ENCODE peak calls at places on chromosomes 1 and 21, in ten cellular contexts. V, T, Q, U, Z, K, M, G, F and S are unnamed samples.

GRCh38 chr1:223714849-223715709 is 2.7 kb downstream of the CAPN2 start:
- DNase-seq in V (no peak), T (peak; percentile 80), Q (peak; percentile 64), U (no peak), Z (peak; percentile 91), K (no peak), M (peak; percentile 66), G (no peak), F (peak; percentile 83), S (no peak)

GRCh38 chr1:183043254-183043653 is 20.0 kb downstream of the LAMC1 start:
- DNase-seq in V (no peak), T (no peak), Q (no peak), U (no peak), Z (no peak), K (no peak), M (no peak), G (no peak), F (no peak), S (no peak)

GRCh38 chr1:241774017-241774416 is 74.0 kb upstream of the EXO1 start:
- DNase-seq in V (no peak), T (no peak), Q (no peak), U (no peak), Z (no peak), K (no peak), M (no peak), G (no peak), F (peak; percentile 55), S (no peak)

GRCh38 chr1:52127181-52128175 is 14.4 kb upstream of the ZFYVE9 start:
- DNase-seq in V (no peak), T (peak; percentile 68), Q (peak; percentile 59), U (peak; percentile 62), Z (peak; percentile 85), K (peak; percentile 62), M (peak; percentile 57), G (no peak), F (peak; percentile 47), S (no peak)

GRCh38 chr1:230940848-230941247 is 37.8 kb downstream of the TTC13 start:
- DNase-seq in V (no peak), T (no peak), Q (no peak), U (no peak), Z (no peak), K (no peak), M (no peak), G (no peak), F (no peak), S (no peak)

GRCh38 chr1:41768538-41768937 is 150.2 kb downstream of the HIVEP3 start:
- DNase-seq in V (no peak), T (peak; percentile 90), Q (no peak), U (no peak), Z (no peak), K (no peak), M (no peak), G (no peak), F (no peak), S (no peak)

GRCh38 chr1:42941640-42942330 is 16.9 kb downstream of the SLC2A1 start:
- DNase-seq in V (no peak), T (no peak), Q (peak; percentile 91), U (no peak), Z (peak; percentile 79), K (no peak), M (peak; percentile 80), G (no peak), F (peak; percentile 82), S (no peak)

GRCh38 chr1:152487871-152488270 is 22.7 kb upstream of the LCE5A start:
- DNase-seq in V (no peak), T (no peak), Q (no peak), U (no peak), Z (no peak), K (no peak), M (no peak), G (no peak), F (no peak), S (no peak)

GRCh38 chr1:236064674-236065508 is at the start of gene NID1:
- DNase-seq in V (peak; percentile 87), T (no peak), Q (peak; percentile 35), U (peak; percentile 73), Z (peak; percentile 75), K (peak; percentile 88), M (no peak), G (no peak), F (no peak), S (peak; percentile 87)

GRCh38 chr1:8363186-8363585 is 45.3 kb downstream of the SLC45A1 start:
- DNase-seq in V (no peak), T (no peak), Q (no peak), U (no peak), Z (no peak), K (no peak), M (no peak), G (no peak), F (no peak), S (no peak)
- TF ChIP-seq MAX in V (no peak), T (no peak), Q (no peak), U (no peak), Z (no peak), K (no peak), M (no peak), G (no peak), F (no peak), S (no peak)

DNA sequence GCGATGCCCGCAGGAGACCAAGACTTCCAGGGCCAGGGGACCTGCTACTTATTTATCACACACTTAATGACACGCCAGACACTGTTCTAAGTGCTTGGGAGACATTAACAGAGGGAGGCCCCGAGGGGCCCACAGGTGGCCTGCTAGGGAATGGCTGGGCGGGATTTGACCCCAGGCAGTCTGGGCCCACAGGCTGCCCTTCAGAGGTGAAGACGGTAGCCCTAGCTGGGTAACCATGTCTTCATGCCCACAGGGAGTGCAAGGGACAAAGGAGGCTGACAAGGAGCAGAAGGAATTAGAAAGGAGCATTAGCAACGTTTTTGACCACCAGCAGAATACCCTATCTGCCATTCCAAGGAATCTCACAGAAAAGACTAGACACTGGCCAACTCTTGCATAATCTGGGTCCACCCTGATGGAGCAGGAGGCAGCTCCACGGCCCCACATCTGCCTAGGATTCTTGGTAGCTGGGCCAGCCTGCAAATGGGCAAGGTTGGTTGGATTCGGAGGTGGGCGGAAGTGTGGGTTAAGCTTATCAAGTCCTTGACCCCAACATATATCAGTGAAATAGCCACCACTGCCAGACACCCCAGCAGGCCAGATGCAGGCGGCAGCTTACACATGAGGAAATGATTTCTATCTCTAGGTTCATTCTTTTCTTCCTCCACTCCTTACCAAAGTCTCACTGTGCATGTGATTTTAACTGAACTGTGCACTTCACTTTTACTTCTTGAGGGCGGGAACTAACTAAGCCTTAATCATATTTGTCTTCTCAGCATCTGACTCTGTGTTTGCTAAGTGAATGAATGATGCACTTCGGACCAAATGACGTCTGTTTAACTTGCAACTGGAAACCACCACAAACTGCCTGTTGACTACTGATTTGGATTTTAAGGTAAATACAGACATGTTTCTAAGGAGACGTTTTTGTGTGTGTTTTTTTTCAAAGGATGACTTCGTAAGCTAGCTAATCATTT is 3.4 kb upstream of the ETS2 start:
- DNase-seq in V (no peak), T (no peak), Q (peak; percentile 94), U (peak; percentile 93), Z (no peak), K (no peak), M (no peak), G (no peak), F (no peak), S (no peak)
- TF ChIP-seq MAX in V (no peak), T (no peak), Q (peak; percentile 65), U (no peak), Z (no peak), K (no peak), M (no peak), G (no peak), F (no peak), S (no peak)

GRCh38 chr1:177163844-177164379 is 600 bp downstream of the ASTN1 start:
- DNase-seq in V (peak; percentile 20), T (no peak), Q (no peak), U (no peak), Z (no peak), K (no peak), M (no peak), G (no peak), F (no peak), S (no peak)

GRCh38 chr1:177165069-177165439 is 542 bp upstream of the ASTN1 start:
- DNase-seq in V (no peak), T (no peak), Q (no peak), U (no peak), Z (no peak), K (peak; percentile 57), M (no peak), G (no peak), F (no peak), S (no peak)

DNA sequence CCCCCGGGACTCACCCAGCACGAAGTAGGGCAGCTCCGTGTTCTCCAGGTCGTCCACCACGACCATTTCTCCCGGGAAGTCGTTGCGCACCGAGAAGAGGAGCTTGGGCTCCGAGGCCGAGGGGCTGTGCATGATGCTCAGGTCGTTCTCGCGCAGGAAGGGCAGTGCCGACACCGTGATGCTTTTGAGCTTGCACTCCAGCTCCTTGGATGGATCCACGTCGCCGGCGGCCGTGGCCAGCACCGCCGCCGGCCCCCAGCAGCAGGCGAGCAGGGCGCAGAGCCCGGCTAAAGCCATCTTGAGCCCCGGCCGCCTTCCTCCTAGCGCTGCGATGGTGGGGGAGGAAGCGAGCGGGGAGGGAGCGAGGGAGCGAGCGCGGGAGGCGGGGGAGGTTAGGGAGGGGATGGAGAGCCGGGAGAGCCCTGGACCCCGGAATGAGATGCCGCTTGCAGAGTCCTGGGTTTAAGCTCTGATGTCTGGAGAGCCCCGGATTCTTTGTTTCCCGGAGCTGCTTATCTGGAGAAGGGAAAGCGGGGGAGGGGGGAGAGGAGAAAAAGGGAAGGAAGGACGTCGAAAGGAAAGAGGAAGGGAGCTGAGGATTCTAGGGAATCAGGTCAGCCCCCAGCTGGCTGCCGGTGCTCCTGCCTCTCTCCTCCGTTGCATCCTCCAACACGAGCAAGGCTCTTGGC is at the start of gene ASTN1:
- DNase-seq in V (peak; percentile 69), T (no peak), Q (no peak), U (no peak), Z (no peak), K (peak; percentile 90), M (no peak), G (no peak), F (no peak), S (peak; percentile 78)
- TF ChIP-seq MAX in V (no peak), T (no peak), Q (no peak), U (no peak), Z (no peak), K (no peak), M (no peak), G (no peak), F (no peak), S (no peak)

GRCh38 chr1:6500446-6501406 is 9.3 kb upstream of the PLEKHG5 start:
- DNase-seq in V (no peak), T (no peak), Q (no peak), U (no peak), Z (no peak), K (peak; percentile 33), M (no peak), G (no peak), F (no peak), S (no peak)

GRCh38 chr1:6501414-6501813 is 9.9 kb upstream of the PLEKHG5 start:
- DNase-seq in V (no peak), T (no peak), Q (no peak), U (no peak), Z (no peak), K (peak; percentile 29), M (no peak), G (no peak), F (no peak), S (no peak)

GRCh38 chr1:6503884-6504602 is 12.6 kb upstream of the PLEKHG5 start:
- DNase-seq in V (no peak), T (no peak), Q (no peak), U (no peak), Z (no peak), K (peak; percentile 32), M (no peak), G (no peak), F (no peak), S (no peak)

GRCh38 chr1:6504887-6505286 is 13.4 kb upstream of the PLEKHG5 start:
- DNase-seq in V (no peak), T (no peak), Q (no peak), U (no peak), Z (no peak), K (no peak), M (no peak), G (no peak), F (no peak), S (no peak)

GRCh38 chr1:6502000-6502891 is 10.8 kb upstream of the PLEKHG5 start:
- DNase-seq in V (no peak), T (peak; percentile 80), Q (no peak), U (no peak), Z (peak; percentile 45), K (peak; percentile 78), M (no peak), G (no peak), F (no peak), S (no peak)
- TF ChIP-seq MAX in V (no peak), T (peak; percentile 24), Q (no peak), U (no peak), Z (no peak), K (no peak), M (no peak), G (no peak), F (no peak), S (no peak)